ENCODE peak calls at places on chromosomes 1 and 21, in seven cellular contexts. X is mesendoderm, B is IMR-90, G is mesenchymal stem cell, Z is H1, C is trophoblast cell, Y is neuronal stem cell. W is an unnamed sample.

GRCh38 chr21:28283652-28284490 is 708.8 kb downstream of the LTN1 start:
- DNase-seq in X (peak; percentile 84), B (peak; percentile 94), G (peak; percentile 60), Z (no peak), C (no peak), Y (no peak), W (no peak)

GRCh38 chr1:167223144-167224103 is 2.7 kb downstream of the POU2F1 start:
- DNase-seq in X (no peak), B (peak; percentile 21), G (peak; percentile 33), Z (no peak), C (no peak), Y (no peak), W (no peak)

GRCh38 chr1:157181258-157181657 is 43.1 kb upstream of the ETV3 start:
- DNase-seq in X (no peak), B (no peak), G (no peak), Z (no peak), C (no peak), Y (no peak), W (no peak)

GRCh38 chr1:79391896-79392295 is 385.4 kb upstream of the ADGRL4 start:
- DNase-seq in X (no peak), B (peak; percentile 18), G (no peak), Z (no peak), C (no peak), Y (no peak), W (no peak)

GRCh38 chr1:235917267-235917811 is 50.6 kb upstream of the LYST start:
- DNase-seq in X (no peak), B (peak; percentile 99), G (peak; percentile 99), Z (no peak), C (peak; percentile 61), Y (no peak), W (no peak)

GRCh38 chr1:156693858-156694562 is 11.4 kb downstream of the CRABP2 start:
- DNase-seq in X (peak; percentile 92), B (no peak), G (no peak), Z (no peak), C (no peak), Y (no peak), W (peak; percentile 76)

GRCh38 chr1:227844320-227845114 is 29.0 kb downstream of the PRSS38 start:
- DNase-seq in X (no peak), B (no peak), G (no peak), Z (no peak), C (no peak), Y (no peak), W (no peak)

GRCh38 chr1:43651188-43651587 is 1.2 kb downstream of the KDM4A start:
- DNase-seq in X (no peak), B (no peak), G (peak; percentile 12), Z (no peak), C (no peak), Y (no peak), W (no peak)

GRCh38 chr1:234774971-234775370 is 165.0 kb upstream of the IRF2BP2 start:
- DNase-seq in X (no peak), B (no peak), G (peak; percentile 88), Z (no peak), C (peak; percentile 17), Y (no peak), W (no peak)

GRCh38 chr1:233394860-233395717 is 67.6 kb downstream of the MAP3K21 start:
- DNase-seq in X (peak; percentile 68), B (peak; percentile 50), G (peak; percentile 52), Z (no peak), C (peak; percentile 73), Y (peak; percentile 31), W (no peak)

GRCh38 chr1:235582130-235582529 is 67.5 kb downstream of the GNG4 start:
- DNase-seq in X (no peak), B (no peak), G (no peak), Z (no peak), C (no peak), Y (no peak), W (no peak)

GRCh38 chr1:178052650-178053461 is 41.0 kb upstream of the RASAL2 start:
- DNase-seq in X (no peak), B (peak; percentile 27), G (no peak), Z (no peak), C (no peak), Y (no peak), W (peak; percentile 22)

GRCh38 chr1:215891673-215892072 is 324.6 kb downstream of the KCTD3 start:
- DNase-seq in X (no peak), B (peak; percentile 53), G (no peak), Z (no peak), C (no peak), Y (no peak), W (no peak)

GRCh38 chr1:78721136-78721535 is 71.5 kb downstream of the IFI44 start:
- DNase-seq in X (no peak), B (no peak), G (no peak), Z (no peak), C (no peak), Y (no peak), W (no peak)

GRCh38 chr1:215923129-215923824 is 356.2 kb downstream of the KCTD3 start:
- DNase-seq in X (peak; percentile 18), B (peak; percentile 44), G (peak; percentile 23), Z (no peak), C (peak; percentile 31), Y (no peak), W (no peak)

GRCh38 chr1:47848985-47849610 is 148.1 kb downstream of the TRABD2B start:
- DNase-seq in X (no peak), B (no peak), G (no peak), Z (no peak), C (no peak), Y (no peak), W (no peak)

GRCh38 chr21:44549525-44550211 is 1.6 kb downstream of the KRTAP10-2 start:
- DNase-seq in X (no peak), B (no peak), G (no peak), Z (no peak), C (no peak), Y (no peak), W (peak; percentile 63)
- H2BK120ac ChIP-seq in X (no peak overlapping the region), B (no peak overlapping the region), G (no peak overlapping the region), Z (peak overlapping the region; percentile 84), C (no peak overlapping the region), Y (peak overlapping the region; percentile 78), W (no peak overlapping the region)

GRCh38 chr1:23116921-23117699 is 51.5 kb downstream of the LUZP1 start:
- DNase-seq in X (no peak), B (no peak), G (no peak), Z (no peak), C (no peak), Y (no peak), W (no peak)

GRCh38 chr1:23116216-23116836 is 52.3 kb downstream of the LUZP1 start:
- DNase-seq in X (no peak), B (no peak), G (no peak), Z (no peak), C (no peak), Y (no peak), W (no peak)

GRCh38 chr1:23120383-23120782 is 48.3 kb downstream of the LUZP1 start:
- DNase-seq in X (no peak), B (no peak), G (no peak), Z (no peak), C (no peak), Y (no peak), W (no peak)

GRCh38 chr1:23118957-23119792 is 49.5 kb downstream of the LUZP1 start:
- DNase-seq in X (no peak), B (peak; percentile 37), G (peak; percentile 71), Z (no peak), C (peak; percentile 29), Y (no peak), W (no peak)

GRCh38 chr1:23118407-23118806 is 50.2 kb downstream of the LUZP1 start:
- DNase-seq in X (no peak), B (no peak), G (no peak), Z (no peak), C (no peak), Y (no peak), W (no peak)
- H2BK120ac ChIP-seq in X (no peak overlapping the region), B (no peak overlapping the region), G (no peak overlapping the region), Z (no peak overlapping the region), C (no peak overlapping the region), Y (no peak overlapping the region), W (no peak overlapping the region)

GRCh38 chr1:155120253-155120652 is 7.4 kb upstream of the EFNA1 start:
- DNase-seq in X (no peak), B (no peak), G (no peak), Z (no peak), C (peak; percentile 87), Y (no peak), W (no peak)

GRCh38 chr1:155121249-155121648 is 6.4 kb upstream of the EFNA1 start:
- DNase-seq in X (no peak), B (no peak), G (no peak), Z (no peak), C (no peak), Y (no peak), W (no peak)

GRCh38 chr1:155124503-155125463 is 2.9 kb upstream of the EFNA1 start:
- DNase-seq in X (peak; percentile 88), B (peak; percentile 38), G (peak; percentile 79), Z (no peak), C (peak; percentile 99), Y (no peak), W (peak; percentile 51)

GRCh38 chr1:155123801-155124200 is 3.9 kb upstream of the EFNA1 start:
- DNase-seq in X (no peak), B (no peak), G (peak; percentile 29), Z (no peak), C (no peak), Y (no peak), W (no peak)

GRCh38 chr1:155122308-155122707 is 5.4 kb upstream of the EFNA1 start:
- DNase-seq in X (no peak), B (no peak), G (no peak), Z (no peak), C (no peak), Y (no peak), W (no peak)
- H2BK120ac ChIP-seq in X (no peak overlapping the region), B (no peak overlapping the region), G (no peak overlapping the region), Z (no peak overlapping the region), C (peak overlapping the region; percentile 25), Y (no peak overlapping the region), W (no peak overlapping the region)

DNA sequence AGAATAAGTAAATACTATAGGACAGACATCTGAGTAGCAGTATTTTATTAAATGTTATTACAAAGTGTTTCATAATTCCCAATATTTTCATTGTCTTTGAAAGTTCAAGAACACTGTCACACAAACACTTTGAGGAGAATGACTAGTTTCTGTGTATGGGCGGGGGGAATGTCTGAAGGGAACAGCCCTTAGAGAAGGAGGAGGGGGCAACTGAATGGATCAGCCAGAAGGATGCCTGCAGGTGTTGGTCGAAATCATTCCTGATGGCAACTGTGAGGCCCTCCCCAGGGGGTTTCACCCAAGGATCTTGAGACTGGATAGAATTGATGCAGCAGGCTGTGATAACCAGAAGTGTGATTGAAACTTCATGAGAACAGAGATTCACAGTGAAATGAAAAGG is 223.2 kb upstream of the C1orf87 start:
- DNase-seq in X (no peak), B (no peak), G (no peak), Z (no peak), C (no peak), Y (no peak), W (no peak)
- H2BK120ac ChIP-seq in X (no peak overlapping the region), B (no peak overlapping the region), G (no peak overlapping the region), Z (no peak overlapping the region), C (no peak overlapping the region), Y (no peak overlapping the region), W (no peak overlapping the region)

DNA sequence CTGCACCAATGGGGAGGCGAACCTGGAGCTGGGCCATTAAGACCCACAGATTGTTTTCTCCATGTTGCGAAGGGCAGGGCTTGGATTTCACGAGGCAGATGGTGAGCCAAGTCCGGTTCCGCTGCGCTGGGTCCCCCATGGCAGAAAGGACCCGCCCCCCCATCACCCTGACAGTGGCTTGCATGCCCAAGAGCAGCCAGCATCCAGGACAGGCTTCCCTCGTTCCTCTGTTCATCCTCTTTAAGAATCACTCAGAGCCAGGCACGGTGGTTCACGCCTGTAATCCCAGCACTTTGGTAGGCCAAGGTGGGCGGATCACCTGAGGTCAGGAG is 15.8 kb upstream of the NPHP4 start:
- DNase-seq in X (no peak), B (no peak), G (no peak), Z (no peak), C (no peak), Y (no peak), W (no peak)
- H2BK120ac ChIP-seq in X (no peak overlapping the region), B (no peak overlapping the region), G (no peak overlapping the region), Z (no peak overlapping the region), C (no peak overlapping the region), Y (no peak overlapping the region), W (no peak overlapping the region)